ENCODE peak calls at places on chromosomes 2 and 18, in five cellular contexts. Z is heart left ventricle, N is LoVo, B is fibroblast of gingiva, Q is A549. J is an unnamed sample.

GRCh38 chr2:3423492-3424170 is 44.1 kb downstream of the TRAPPC12 start:
- DNase-seq in B (peak), Z (peak), N (peak), Q (peak), J (peak)

GRCh38 chr2:8432712-8433336 is 249.0 kb upstream of the ID2 start:
- DNase-seq in Z (no peak), N (no peak), Q (no peak), B (no peak), J (no peak)

GRCh38 chr18:25016181-25016580 is 335.8 kb downstream of the ZNF521 start:
- DNase-seq in Z (no peak), Q (no peak), N (no peak), B (no peak), J (no peak)

GRCh38 chr2:157261199-157261782 is 3.8 kb downstream of the GALNT5 start:
- DNase-seq in Q (peak), N (peak), B (peak), Z (no peak), J (peak)

GRCh38 chr2:227267406-227268115 is 57.5 kb upstream of the MFF start:
- DNase-seq in B (peak), Q (peak), Z (peak), N (no peak), J (no peak)

GRCh38 chr2:72837171-72837570 is 11.3 kb upstream of the EXOC6B start:
- DNase-seq in Z (no peak), B (peak), N (no peak), Q (no peak), J (no peak)

GRCh38 chr2:123047186-123047585 is 977.9 kb upstream of the CNTNAP5 start:
- DNase-seq in B (no peak), Z (no peak), Q (no peak), N (no peak), J (no peak)

GRCh38 chr2:61470122-61470951 is 550 bp downstream of the USP34 start:
- DNase-seq in Q (peak), N (peak), Z (peak), B (no peak), J (peak)

GRCh38 chr2:156852681-156853080 is 404.8 kb upstream of the GALNT5 start:
- DNase-seq in B (no peak), Z (no peak), Q (no peak), N (no peak), J (no peak)

GRCh38 chr2:220434365-220434764 is 806.9 kb downstream of the SLC4A3 start:
- DNase-seq in N (no peak), Z (no peak), B (peak), Q (peak), J (no peak)

GRCh38 chr2:54675738-54676137 is 47.7 kb upstream of the EML6 start:
- DNase-seq in Q (no peak), B (no peak), N (no peak), Z (peak), J (no peak)

GRCh38 chr2:213229814-213230213 is 54.5 kb upstream of the SPAG16 start:
- DNase-seq in Q (peak), Z (no peak), N (no peak), B (peak), J (no peak)

GRCh38 chr2:152200562-152201465 is 25.3 kb upstream of the STAM2 start:
- DNase-seq in Z (peak), B (peak), N (peak), Q (peak), J (no peak)

GRCh38 chr2:17912266-17912691 is 33.8 kb downstream of the KCNS3 start:
- DNase-seq in Q (no peak), N (no peak), Z (peak), B (no peak), J (peak)

GRCh38 chr2:219459460-219460311 is 25.0 kb downstream of the SPEG start:
- DNase-seq in N (peak), Q (peak), Z (peak), B (peak), J (no peak)

GRCh38 chr2:10028988-10029874 is 14.1 kb upstream of the KLF11 start:
- DNase-seq in B (no peak), Q (no peak), N (no peak), Z (peak), J (peak)

GRCh38 chr2:151878655-151879563 is 50.7 kb upstream of the ARL5A start:
- DNase-seq in N (peak), B (peak), Q (peak), Z (no peak), J (no peak)

GRCh38 chr18:51569153-51569552 is 371.7 kb upstream of the MEX3C start:
- DNase-seq in B (no peak), N (no peak), Z (no peak), Q (no peak), J (no peak)

GRCh38 chr2:54422072-54422581 is 34.0 kb upstream of the SPTBN1 start:
- DNase-seq in Q (no peak), Z (no peak), B (no peak), N (no peak), J (peak)

GRCh38 chr2:34004936-34005335 is 405.8 kb upstream of the FAM98A start:
- DNase-seq in B (no peak), Z (no peak), N (no peak), Q (no peak), J (no peak)

GRCh38 chr2:148887349-148888002 is 12.4 kb downstream of the KIF5C start:
- DNase-seq in Z (no peak), B (no peak), Q (no peak), N (no peak), J (no peak)

GRCh38 chr2:154439156-154439555 is 259.3 kb upstream of the KCNJ3 start:
- DNase-seq in N (no peak), B (no peak), Z (no peak), Q (no peak), J (no peak)

GRCh38 chr2:182949572-182950189 is 83.2 kb upstream of the FRZB start:
- DNase-seq in B (peak), N (peak), Q (peak), Z (peak), J (no peak)

GRCh38 chr18:5879479-5879882 is 15.8 kb downstream of the TMEM200C start:
- DNase-seq in B (peak), Q (peak), Z (no peak), N (peak), J (no peak)

GRCh38 chr2:107062599-107063196 is 176.7 kb upstream of the ST6GAL2 start:
- DNase-seq in Q (no peak), B (no peak), Z (no peak), N (no peak), J (no peak)

GRCh38 chr18:58161659-58162058 is 117.6 kb downstream of the NEDD4L start:
- DNase-seq in B (no peak), N (peak), Q (peak), Z (no peak), J (no peak)

GRCh38 chr2:173568054-173568453 is 213.4 kb downstream of the CDCA7 start:
- DNase-seq in Q (peak), B (no peak), Z (peak), N (no peak), J (no peak)